ENCODE peak calls at places on chromosomes 12 and 14, in seven cellular contexts. V, G, U, Y, H, X and W are unnamed samples. For H3K36me3 and H3K4me1, the result is how much of the 10 kb centered on the place peaks cover.

GRCh38 chr14:96584199-96584906 is 82.2 kb downstream of the PAPOLA start:
- DNase-seq in V (peak), X (no peak), U (peak), G (no peak), H (peak), Y (no peak), W (no peak)

GRCh38 chr14:89041245-89041585 is 216.8 kb downstream of the TTC8 start:
- DNase-seq in Y (no peak), U (no peak), H (no peak), X (no peak), V (no peak), G (no peak), W (peak)

GRCh38 chr12:103401421-103401820 is 94.3 kb downstream of the C12orf42 start:
- DNase-seq in H (no peak), V (no peak), G (no peak), X (no peak), U (peak), Y (no peak), W (no peak)

GRCh38 chr12:65609359-65609771 is 214.9 kb upstream of the HMGA2 start:
- DNase-seq in H (peak), G (no peak), U (peak), Y (no peak), V (no peak), X (no peak), W (no peak)

GRCh38 chr12:91637789-91638624 is 455.4 kb upstream of the DCN start:
- DNase-seq in U (no peak), G (no peak), Y (no peak), V (no peak), H (no peak), X (no peak), W (no peak)

GRCh38 chr12:6276936-6277615 is 33.4 kb upstream of the PLEKHG6 start:
- DNase-seq in V (no peak), U (peak), X (no peak), H (peak), G (peak), Y (peak), W (no peak)

GRCh38 chr14:34937442-34937841 is 45.4 kb upstream of the SRP54 start:
- DNase-seq in G (no peak), U (no peak), H (no peak), Y (no peak), X (no peak), V (no peak), W (no peak)

GRCh38 chr12:85872497-85873091 is 1.5 kb upstream of the NTS start:
- DNase-seq in U (peak), Y (no peak), X (no peak), V (no peak), G (no peak), H (peak), W (no peak)

GRCh38 chr14:20799955-20800544 is 2.6 kb downstream of the RNASE1 start:
- DNase-seq in V (no peak), X (peak), G (peak), Y (peak), H (peak), U (no peak), W (peak)

GRCh38 chr14:105045710-105046326 is 19.4 kb downstream of the GPR132 start:
- DNase-seq in Y (peak), U (peak), X (peak), G (peak), H (peak), V (peak), W (peak)

GRCh38 chr14:61091657-61092273 is 110.7 kb downstream of the SLC38A6 start:
- DNase-seq in V (no peak), Y (no peak), H (no peak), U (no peak), X (no peak), G (no peak), W (no peak)

GRCh38 chr12:58580095-58580494 is 340.2 kb downstream of the LRIG3 start:
- DNase-seq in H (no peak), G (no peak), X (no peak), V (no peak), U (no peak), Y (no peak), W (no peak)

GRCh38 chr14:102776761-102777710 is at the start of gene TRAF3:
- DNase-seq in Y (peak), X (peak), G (peak), V (peak), H (peak), U (peak), W (peak)

GRCh38 chr14:102778616-102779351 is 1.5 kb downstream of the TRAF3 start:
- DNase-seq in G (no peak), Y (no peak), U (no peak), V (no peak), H (peak), X (no peak), W (no peak)

GRCh38 chr14:102779574-102780315 is 2.5 kb downstream of the TRAF3 start:
- DNase-seq in X (no peak), U (no peak), V (no peak), H (no peak), Y (no peak), G (no peak), W (no peak)

GRCh38 chr14:102775855-102776760 is 1.1 kb upstream of the TRAF3 start:
- DNase-seq in V (no peak), G (no peak), U (no peak), Y (no peak), H (peak), X (no peak), W (no peak)

DNA sequence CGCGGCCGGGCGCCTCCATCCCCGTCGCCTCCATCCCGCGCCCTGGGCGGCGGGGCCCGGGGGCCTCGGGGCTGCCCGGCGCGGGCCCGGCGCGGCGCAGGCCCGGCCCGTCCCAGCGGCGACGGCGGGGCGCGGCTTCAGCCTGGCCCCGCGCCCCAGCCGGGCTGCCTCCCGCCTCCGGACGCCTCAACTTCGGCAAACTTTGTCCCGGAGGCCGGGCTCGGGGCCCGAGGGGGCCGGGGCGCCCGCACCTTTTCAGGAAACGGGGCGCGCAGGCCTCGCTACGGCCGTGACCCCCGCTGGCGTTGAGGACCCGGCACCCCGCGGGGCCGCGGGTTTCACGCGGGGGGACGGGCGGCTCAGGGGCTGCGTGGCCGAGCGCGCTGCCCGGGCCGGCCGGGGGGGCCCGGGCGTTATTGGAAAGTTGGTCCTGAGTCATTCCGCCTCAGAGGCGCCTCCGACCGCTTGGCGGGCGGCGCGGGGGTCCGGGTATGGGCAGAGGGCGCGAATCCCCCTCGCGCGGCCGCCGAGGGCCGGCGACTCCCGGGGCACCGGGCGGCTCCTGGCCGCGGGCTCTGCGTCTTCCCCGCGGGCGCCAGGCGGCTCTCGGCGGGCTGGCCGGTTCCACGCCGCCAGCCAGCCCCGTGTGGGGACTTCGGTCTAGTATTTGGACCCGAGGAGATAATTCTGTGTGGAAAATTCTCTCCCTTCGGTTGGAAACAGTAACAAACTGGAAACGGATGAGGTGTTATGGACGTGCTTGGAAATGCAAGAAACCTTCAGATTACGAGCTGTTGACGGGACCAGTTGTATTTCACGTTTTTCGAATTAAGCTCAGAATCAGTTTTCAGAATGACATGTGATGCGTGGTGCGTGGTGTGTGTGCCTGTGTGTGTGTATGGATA is 714 bp downstream of the TRAF3 start:
- DNase-seq in U (no peak), Y (peak), X (no peak), V (peak), H (no peak), G (no peak), W (peak)
- TF ChIP-seq CTCF in U (no peak), Y (no peak), X (no peak), V (no peak), H (no peak), G (no peak), W (no peak)

DNA sequence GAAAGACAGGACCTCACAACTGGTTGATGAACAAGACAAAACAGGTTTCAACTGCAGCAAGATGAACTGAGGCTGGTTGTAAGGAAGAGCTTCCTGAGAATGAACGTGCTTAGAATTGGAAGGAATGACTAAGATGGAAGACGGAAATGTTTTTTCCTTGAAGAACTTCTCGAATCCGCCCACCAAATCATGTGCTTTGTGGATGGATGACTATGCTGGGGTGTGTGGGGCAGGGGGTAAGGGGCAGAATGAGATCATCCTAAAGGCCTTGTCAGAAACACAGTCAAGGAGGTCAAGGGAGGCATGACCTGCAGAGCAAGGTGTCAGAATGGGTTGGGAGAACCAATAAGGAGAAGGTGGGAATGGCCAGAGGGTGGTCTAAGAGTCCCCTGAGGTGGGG is 84.3 kb downstream of the ACTN1 start:
- DNase-seq in U (no peak), X (no peak), Y (no peak), H (peak), V (no peak), G (no peak), W (no peak)
- H3K36me3 ChIP-seq in U (under half), X (under half), Y (half or more), H (under half), V (half or more), G (half or more), W (half or more)

GRCh38 chr14:50778757-50779483 is 52.0 kb downstream of the NIN start:
- DNase-seq in X (no peak), G (no peak), Y (no peak), V (no peak), U (no peak), H (no peak), W (no peak)
- H3K4me1 ChIP-seq in X (under half), G (under half), Y (under half), V (half or more), U (under half), H (under half), W (under half)

DNA sequence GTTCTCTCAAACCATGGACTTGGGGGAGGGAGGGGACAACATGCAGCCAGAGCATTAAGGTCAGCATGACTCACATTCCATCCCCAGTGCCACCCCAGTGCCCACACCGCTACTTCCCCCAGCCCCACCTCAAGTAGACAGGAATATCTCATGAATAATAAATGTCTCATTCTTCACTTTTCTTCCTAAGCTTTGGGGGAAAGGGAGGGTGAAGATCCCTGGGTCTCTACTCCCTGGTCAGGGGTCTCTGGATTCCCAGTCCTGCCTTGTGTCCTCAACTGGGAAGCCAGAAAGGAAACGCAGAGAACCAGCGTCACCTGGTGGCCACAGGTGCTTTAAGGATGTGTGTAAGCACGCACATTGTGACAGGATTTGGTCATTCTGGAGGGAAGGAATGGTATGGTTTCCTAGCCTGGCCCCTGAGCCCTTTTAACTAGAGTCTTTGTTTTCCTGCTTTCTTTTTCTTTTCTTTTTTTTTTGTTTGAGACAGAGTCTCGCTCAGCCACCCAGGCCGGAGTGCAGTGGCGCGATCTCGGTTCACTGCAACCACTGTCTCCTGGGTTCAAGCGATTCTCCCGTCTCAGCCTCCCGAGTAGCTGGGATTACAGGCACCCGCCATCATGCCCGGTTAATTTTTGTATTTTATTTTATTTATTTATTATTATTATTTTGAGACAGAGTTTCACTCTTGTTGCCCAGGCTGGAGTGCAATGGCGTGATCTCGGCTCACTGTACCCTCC is 3.4 kb downstream of the GPR84 start:
- DNase-seq in V (peak), Y (peak), H (peak), U (peak), X (peak), G (peak), W (peak)
- TF ChIP-seq CTCF in V (peak), Y (peak), H (peak), U (peak), X (peak), G (peak), W (peak)

DNA sequence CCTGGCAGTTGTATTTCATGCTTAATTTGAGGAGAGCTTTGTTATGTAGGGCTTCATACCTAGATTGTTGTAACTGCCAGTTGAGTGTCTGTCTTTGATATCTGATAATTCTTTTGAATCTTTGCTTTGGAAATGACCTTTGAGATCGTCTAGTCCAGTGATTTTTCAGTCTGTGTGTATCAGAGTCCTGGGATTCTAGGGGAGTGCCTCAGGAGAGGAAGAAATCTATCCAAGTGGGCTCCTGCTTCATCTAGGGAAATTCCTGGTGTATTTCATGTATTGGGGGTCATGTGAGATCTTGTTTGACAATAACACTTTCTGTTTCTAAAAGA is 98.6 kb downstream of the FIGNL2 start:
- DNase-seq in U (no peak), Y (no peak), X (no peak), V (no peak), H (no peak), G (no peak), W (no peak)
- H3K36me3 ChIP-seq in U (under half), Y (under half), X (under half), V (under half), H (under half), G (under half), W (under half)

GRCh38 chr12:123404581-123404980 is 20.6 kb downstream of the KMT5A start:
- DNase-seq in Y (no peak), G (no peak), U (no peak), H (no peak), V (no peak), X (no peak), W (no peak)

GRCh38 chr12:123398918-123399617 is 15.1 kb downstream of the KMT5A start:
- DNase-seq in G (peak), H (no peak), Y (no peak), X (no peak), V (no peak), U (no peak), W (no peak)

GRCh38 chr12:123397400-123397799 is 13.5 kb downstream of the KMT5A start:
- DNase-seq in U (no peak), Y (no peak), G (no peak), X (no peak), H (no peak), V (no peak), W (no peak)

GRCh38 chr12:123398177-123398916 is 14.4 kb downstream of the KMT5A start:
- DNase-seq in U (no peak), H (peak), Y (no peak), V (no peak), X (peak), G (peak), W (no peak)

GRCh38 chr12:123401753-123402683 is 18.1 kb downstream of the KMT5A start:
- DNase-seq in V (no peak), G (no peak), H (no peak), U (no peak), X (no peak), Y (no peak), W (no peak)
- H3K4me1 ChIP-seq in V (under half), G (under half), H (under half), U (under half), X (under half), Y (under half), W (under half)

DNA sequence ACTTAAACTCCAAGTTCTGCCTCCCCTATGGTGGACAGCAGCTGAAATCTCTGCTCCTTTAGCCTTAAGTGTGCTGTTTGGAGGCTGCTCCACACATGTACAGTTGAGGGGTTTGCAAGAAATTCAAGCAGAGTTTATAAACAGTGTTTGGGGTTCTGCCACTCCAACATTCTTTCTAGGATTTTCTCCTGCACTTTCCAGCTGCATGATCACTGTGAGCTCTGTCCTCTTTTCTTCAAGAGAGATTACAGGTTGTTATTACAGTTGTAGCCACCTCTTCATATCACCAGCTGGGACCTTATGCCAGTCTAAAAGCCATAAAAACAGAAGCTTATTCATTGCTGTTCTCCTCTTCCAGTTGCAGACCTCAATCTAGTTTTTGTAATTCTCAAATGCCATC is 8.4 kb downstream of the ZBTB25 start:
- DNase-seq in U (no peak), Y (no peak), G (no peak), X (no peak), H (no peak), V (no peak), W (no peak)
- TF ChIP-seq CTCF in U (no peak), Y (no peak), G (no peak), X (no peak), H (no peak), V (no peak), W (no peak)